ENCODE peak calls at places on chromosomes 1 and 21, in five cellular contexts. Z, A, M, N and Y are unnamed samples.

GRCh38 chr1:173148971-173149370 is 58.2 kb downstream of the TNFSF4 start:
- DNase-seq in Z (peak; percentile 51), A (no peak), M (no peak), N (no peak), Y (no peak)

GRCh38 chr1:216075339-216075738 is 347.9 kb downstream of the USH2A start:
- DNase-seq in Z (peak; percentile 34), A (no peak), M (no peak), N (no peak), Y (no peak)

GRCh38 chr1:159076753-159077656 is at the start of gene AIM2:
- DNase-seq in Z (no peak), A (peak; percentile 82), M (peak; percentile 97), N (no peak), Y (no peak)

GRCh38 chr1:156618853-156619581 is at the start of gene HAPLN2:
- DNase-seq in Z (no peak), A (no peak), M (no peak), N (peak; percentile 50), Y (no peak)

GRCh38 chr21:25370311-25370744 is 237.0 kb downstream of the MRPL39 start:
- DNase-seq in Z (peak; percentile 99), A (no peak), M (no peak), N (no peak), Y (no peak)

GRCh38 chr1:59453297-59453970 is 156.5 kb downstream of the FGGY start:
- DNase-seq in Z (peak; percentile 58), A (no peak), M (no peak), N (no peak), Y (no peak)

GRCh38 chr1:160161965-160162705 is 10.7 kb downstream of the ATP1A4 start:
- DNase-seq in Z (peak; percentile 22), A (peak; percentile 33), M (no peak), N (peak; percentile 27), Y (no peak)

GRCh38 chr1:203148127-203148526 is 20.6 kb downstream of the ADORA1 start:
- DNase-seq in Z (no peak), A (peak; percentile 45), M (no peak), N (no peak), Y (no peak)

GRCh38 chr1:49026230-49026811 is 249.6 kb upstream of the BEND5 start:
- DNase-seq in Z (no peak), A (no peak), M (no peak), N (no peak), Y (no peak)

GRCh38 chr1:143699115-143699514 is 272.7 kb downstream of the FAM72C start:
- DNase-seq in Z (no peak), A (no peak), M (no peak), N (no peak), Y (no peak)

GRCh38 chr1:243712890-243713425 is 137.1 kb downstream of the AKT3 start:
- DNase-seq in Z (peak; percentile 19), A (no peak), M (no peak), N (peak; percentile 24), Y (no peak)
- TF ChIP-seq CTCF in Z (peak; percentile 35), A (no peak), M (no peak), N (peak; percentile 21), Y (peak; percentile 59)

GRCh38 chr21:46424062-46424591 is 34.6 kb upstream of the DIP2A start:
- DNase-seq in Z (no peak), A (no peak), M (no peak), N (no peak), Y (no peak)
- TF ChIP-seq RCOR1 in Z (no peak), A (no peak), M (no peak), N (no peak), Y (no peak)

GRCh38 chr1:207423560-207424292 is 30.4 kb upstream of the CR2 start:
- DNase-seq in Z (no peak), A (no peak), M (no peak), N (no peak), Y (no peak)
- TF ChIP-seq CTCF in Z (no peak), A (no peak), M (peak; percentile 27), N (no peak), Y (no peak)

DNA sequence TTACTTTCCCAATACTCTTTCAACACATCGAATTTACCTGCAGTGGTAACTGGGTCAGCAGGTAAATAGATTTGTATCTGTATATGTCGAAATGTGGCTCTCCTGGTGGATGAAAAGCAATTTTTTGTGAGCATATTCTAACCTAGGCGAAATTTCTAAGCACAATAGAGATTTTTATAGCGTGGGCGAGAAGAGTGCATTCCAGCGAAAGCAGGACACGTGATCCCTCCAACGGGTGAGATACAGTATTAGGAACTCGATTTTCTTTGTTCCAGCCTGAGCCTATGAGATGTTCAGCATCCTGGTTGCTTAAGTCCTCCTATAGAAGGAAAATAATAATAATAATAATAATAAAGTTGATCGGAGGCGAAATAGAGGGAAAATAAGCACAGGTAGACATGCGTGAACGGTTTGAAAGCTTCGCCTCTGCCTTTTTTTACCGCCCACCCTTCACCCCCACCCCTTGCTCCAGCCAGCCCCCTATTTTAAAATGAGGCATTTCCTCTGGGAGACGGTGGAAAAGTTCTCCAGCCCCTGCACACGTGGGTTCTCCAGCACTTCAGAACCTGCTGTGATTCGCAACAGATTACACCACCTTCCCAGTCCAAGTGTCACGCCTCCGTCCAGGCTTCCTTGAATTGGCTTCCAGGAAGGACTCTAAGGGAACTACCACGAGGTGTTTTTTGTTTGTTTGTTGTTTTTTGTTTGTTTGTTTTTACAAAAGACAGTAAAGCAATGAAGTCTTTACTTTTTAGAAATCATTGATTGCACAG is 2.4 kb downstream of the LRRC7 start:
- DNase-seq in Z (no peak), A (no peak), M (no peak), N (no peak), Y (no peak)
- TF ChIP-seq RCOR1 in Z (no peak), A (no peak), M (no peak), N (no peak), Y (no peak)

GRCh38 chr1:46411601-46412341 is 17.7 kb downstream of the FAAH start:
- DNase-seq in Z (no peak), A (peak; percentile 66), M (no peak), N (no peak), Y (peak; percentile 51)
- TF ChIP-seq CTCF in Z (peak; percentile 10), A (peak; percentile 72), M (peak; percentile 36), N (no peak), Y (peak; percentile 54)

GRCh38 chr1:170640581-170640980 is 23.4 kb upstream of the PRRX1 start:
- DNase-seq in Z (peak; percentile 28), A (no peak), M (no peak), N (no peak), Y (no peak)
- TF ChIP-seq RCOR1 in Z (no peak), A (no peak), M (no peak), N (no peak), Y (no peak)

DNA sequence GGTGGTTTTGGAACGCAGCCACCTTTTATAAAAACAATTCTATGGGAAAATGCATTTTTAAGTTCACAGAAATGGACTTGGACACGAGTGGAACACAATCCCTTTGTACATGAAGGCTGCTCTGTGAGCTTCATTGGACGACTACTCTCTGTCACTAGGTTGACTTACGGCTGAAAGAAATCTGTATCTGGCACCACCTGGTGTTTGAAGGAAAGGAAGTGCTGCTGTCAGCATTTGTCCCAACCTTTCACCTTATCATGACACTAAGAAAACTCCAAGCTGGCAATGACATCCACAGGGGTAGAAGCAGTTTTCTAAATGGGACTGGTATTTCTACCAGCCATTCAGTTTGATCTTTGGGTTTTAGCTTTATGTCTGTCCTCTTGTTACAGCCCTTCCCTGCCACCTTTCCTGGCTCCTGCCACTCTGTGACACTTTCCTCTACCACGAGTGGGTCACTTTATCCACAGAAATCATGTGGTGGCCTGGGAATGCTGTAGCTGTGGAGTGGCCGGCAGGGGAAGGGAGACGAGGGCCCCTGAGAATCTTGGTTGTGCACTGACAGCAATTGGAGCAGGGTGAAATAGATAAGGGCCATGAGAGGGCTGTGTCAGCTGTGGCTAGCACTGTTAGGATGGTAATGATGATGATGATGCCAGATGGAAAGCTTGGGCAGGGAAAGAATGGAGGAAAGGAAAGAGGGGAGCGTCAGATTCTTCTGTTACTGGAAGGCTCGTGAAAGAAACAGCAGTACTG is 85.2 kb downstream of the TBX19 start:
- DNase-seq in Z (no peak), A (peak; percentile 57), M (no peak), N (peak; percentile 46), Y (no peak)
- TF ChIP-seq CTCF in Z (no peak), A (peak; percentile 71), M (peak; percentile 6), N (peak; percentile 28), Y (no peak)

GRCh38 chr1:149962039-149962647 is 25.5 kb upstream of the MTMR11 start:
- DNase-seq in Z (peak; percentile 82), A (peak; percentile 52), M (peak; percentile 34), N (peak; percentile 79), Y (peak; percentile 62)
- TF ChIP-seq RCOR1 in Z (no peak), A (no peak), M (no peak), N (no peak), Y (no peak)

GRCh38 chr21:33302796-33303195 is 22.0 kb upstream of the IFNAR1 start:
- DNase-seq in Z (no peak), A (no peak), M (no peak), N (peak; percentile 45), Y (no peak)

GRCh38 chr21:33299181-33299752 is 25.5 kb upstream of the IFNAR1 start:
- DNase-seq in Z (no peak), A (no peak), M (peak; percentile 25), N (no peak), Y (no peak)

GRCh38 chr21:33301632-33302002 is 23.2 kb upstream of the IFNAR1 start:
- DNase-seq in Z (no peak), A (no peak), M (no peak), N (no peak), Y (no peak)

GRCh38 chr21:33302055-33302454 is 22.7 kb upstream of the IFNAR1 start:
- DNase-seq in Z (no peak), A (no peak), M (no peak), N (no peak), Y (no peak)

GRCh38 chr21:33300701-33301631 is 23.8 kb upstream of the IFNAR1 start:
- DNase-seq in Z (no peak), A (peak; percentile 30), M (no peak), N (no peak), Y (peak; percentile 52)
- TF ChIP-seq CTCF in Z (no peak), A (no peak), M (no peak), N (no peak), Y (no peak)